ENCODE peak calls at places on chromosomes 13 and 19, in six cellular contexts. W, I, Q, G, F and V are unnamed samples. For H3K4me1, the result is how much of the 10 kb centered on the place peaks cover.

GRCh38 chr19:38711726-38712153 is 32.5 kb downstream of the CAPN12 start:
- DNase-seq in Q (no peak), G (peak), F (no peak), W (no peak), I (peak), V (no peak)

GRCh38 chr19:35736913-35737886 is 5.1 kb downstream of the IGFLR1 start:
- DNase-seq in W (no peak), G (no peak), F (no peak), Q (no peak), I (no peak), V (peak)

GRCh38 chr19:49997709-49998108 is 27.5 kb downstream of the VRK3 start:
- DNase-seq in Q (no peak), W (peak), G (peak), I (peak), F (no peak), V (peak)

GRCh38 chr13:110444226-110444653 is 117.3 kb downstream of the RAB20 start:
- DNase-seq in I (peak), Q (no peak), G (peak), W (no peak), F (no peak), V (no peak)

GRCh38 chr19:4521170-4521887 is 3.0 kb upstream of the PLIN4 start:
- DNase-seq in G (peak), F (no peak), W (no peak), I (no peak), Q (no peak), V (no peak)

GRCh38 chr13:41060723-41061074 is 610 bp upstream of the WBP4 start:
- DNase-seq in G (peak), I (no peak), Q (peak), W (peak), F (peak), V (peak)

GRCh38 chr19:927044-927706 is 1.3 kb downstream of the ARID3A start:
- DNase-seq in Q (no peak), G (peak), F (no peak), I (no peak), W (peak), V (peak)

GRCh38 chr13:50485979-50486935 is 357.2 kb downstream of the DLEU7 start:
- DNase-seq in Q (no peak), W (no peak), G (no peak), F (no peak), I (peak), V (peak)

GRCh38 chr13:85383291-85383690 is 415.9 kb downstream of the SLITRK6 start:
- DNase-seq in F (no peak), G (no peak), W (no peak), Q (no peak), I (no peak), V (no peak)

GRCh38 chr19:47228168-47228936 is 2.6 kb downstream of the BBC3 start:
- DNase-seq in F (no peak), W (peak), Q (no peak), G (peak), I (peak), V (peak)

GRCh38 chr13:79910869-79911540 is 429.9 kb downstream of the SPRY2 start:
- DNase-seq in Q (no peak), I (no peak), W (no peak), G (no peak), F (no peak), V (no peak)

GRCh38 chr13:46656786-46657185 is 103.8 kb downstream of the LRCH1 start:
- DNase-seq in I (no peak), W (no peak), Q (no peak), G (no peak), F (no peak), V (no peak)

GRCh38 chr19:16527971-16528521 is 14.2 kb downstream of the CHERP start:
- DNase-seq in I (no peak), G (peak), F (no peak), Q (no peak), W (peak), V (peak)

GRCh38 chr13:33519561-33520479 is 234.3 kb upstream of the STARD13 start:
- DNase-seq in F (no peak), Q (no peak), G (peak), I (peak), W (no peak), V (no peak)

DNA sequence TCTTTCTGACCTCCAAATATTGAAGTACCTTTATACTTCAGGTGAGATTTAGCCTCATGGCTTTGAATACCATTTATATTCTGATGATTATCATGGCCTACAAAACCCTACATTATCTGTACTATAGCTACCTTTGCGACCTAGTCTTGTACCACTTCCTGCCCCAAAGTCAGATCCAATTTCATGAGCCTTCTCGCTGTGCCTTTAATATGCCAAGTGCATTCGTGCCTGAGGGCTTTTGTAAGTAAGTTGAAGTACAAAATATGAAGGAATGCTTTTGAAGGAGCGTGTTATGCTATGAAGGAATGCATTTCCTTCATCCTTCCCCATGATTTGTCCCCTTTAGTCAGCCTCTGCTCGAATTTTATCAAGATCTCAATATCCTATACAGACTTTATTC is 9.3 kb upstream of the RASL11A start:
- DNase-seq in F (no peak), G (no peak), W (no peak), Q (no peak), I (no peak), V (no peak)
- H3K27ac ChIP-seq in F (no peak), G (no peak), W (no peak), Q (no peak), I (no peak), V (no peak)

GRCh38 chr19:5972355-5972731 is 5.6 kb downstream of the RANBP3 start:
- DNase-seq in F (no peak), I (no peak), G (no peak), Q (no peak), W (no peak), V (no peak)

GRCh38 chr19:5975388-5975728 is 2.6 kb downstream of the RANBP3 start:
- DNase-seq in G (no peak), F (no peak), W (no peak), I (no peak), Q (no peak), V (no peak)

GRCh38 chr19:5973376-5973775 is 4.6 kb downstream of the RANBP3 start:
- DNase-seq in W (no peak), Q (no peak), I (no peak), F (no peak), G (no peak), V (no peak)

GRCh38 chr19:5974721-5975387 is 3.1 kb downstream of the RANBP3 start:
- DNase-seq in I (peak), W (no peak), G (no peak), F (no peak), Q (no peak), V (no peak)

DNA sequence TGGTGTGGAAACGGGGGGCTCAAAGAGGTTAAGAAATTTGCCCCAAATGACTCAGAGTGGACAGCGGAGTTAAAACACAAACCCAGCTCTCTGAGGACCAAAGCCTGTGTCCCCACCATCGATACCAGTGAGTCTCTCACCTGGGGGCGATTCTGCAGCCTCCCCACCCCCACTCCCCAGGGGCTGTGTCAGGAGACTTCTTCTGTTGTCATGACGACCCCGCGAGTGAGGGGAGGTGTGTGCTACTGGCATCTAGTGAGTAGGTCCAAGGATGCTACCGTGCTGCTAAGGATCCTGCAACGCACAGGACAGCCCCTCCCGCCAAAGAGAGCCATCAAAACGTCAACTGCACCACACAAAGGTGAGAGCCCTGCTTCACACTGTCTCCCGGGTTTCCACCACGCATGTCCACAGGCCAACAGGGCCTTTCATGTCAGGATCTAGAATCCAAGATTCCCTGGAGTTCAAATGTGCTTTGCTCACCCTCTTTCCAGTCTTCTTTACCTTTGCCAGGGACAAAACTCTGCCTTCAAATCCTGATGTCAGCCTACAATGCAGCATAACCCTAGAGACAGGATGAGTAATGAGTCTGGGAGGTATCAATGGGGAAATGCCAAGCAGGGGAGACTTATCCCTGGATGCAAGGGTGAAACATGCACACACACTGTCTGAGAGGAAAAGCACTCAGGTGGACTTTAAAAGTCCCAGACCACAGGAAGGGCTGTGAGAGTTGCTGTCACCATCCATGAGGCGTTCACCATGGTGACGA is 3.9 kb downstream of the RANBP3 start:
- DNase-seq in I (no peak), W (no peak), F (no peak), Q (no peak), G (no peak), V (no peak)
- H3K4me1 ChIP-seq in I (under half), W (under half), F (under half), Q (under half), G (under half), V (under half)

GRCh38 chr19:40534148-40534547 is 42.5 kb upstream of the SHKBP1 start:
- DNase-seq in F (no peak), Q (no peak), W (no peak), I (no peak), G (no peak), V (no peak)
- H2BK15ac ChIP-seq in F (no peak), Q (no peak), W (no peak), I (no peak), G (no peak), V (no peak)

DNA sequence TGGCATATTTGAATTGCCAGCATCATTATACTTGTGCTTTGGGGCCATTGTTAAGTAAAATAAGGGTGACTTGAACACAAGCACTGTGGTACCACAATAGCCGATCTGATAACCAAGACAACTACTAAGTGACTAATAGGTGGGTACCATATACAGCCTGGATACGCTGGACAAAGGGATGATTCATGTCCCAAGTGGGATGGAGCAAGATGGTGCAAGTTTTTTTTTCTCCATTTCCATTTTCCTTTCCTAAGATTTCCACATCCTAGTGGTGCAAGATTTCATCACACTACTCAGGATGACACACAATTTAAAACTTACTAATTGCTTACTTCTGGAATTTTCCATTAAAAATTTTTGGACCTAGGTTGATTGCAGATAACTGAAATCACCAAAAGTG is 15.1 kb downstream of the BRCA2 start:
- DNase-seq in G (peak), I (peak), F (no peak), W (no peak), Q (no peak), V (no peak)
- H3K27ac ChIP-seq in G (no peak), I (no peak), F (no peak), W (no peak), Q (no peak), V (no peak)

GRCh38 chr19:11148001-11148400 is 7.6 kb downstream of the SPC24 start:
- DNase-seq in W (no peak), F (no peak), G (no peak), Q (no peak), I (no peak), V (no peak)

GRCh38 chr19:11154683-11155047 is 917 bp downstream of the SPC24 start:
- DNase-seq in I (no peak), Q (no peak), F (no peak), W (no peak), G (no peak), V (no peak)

GRCh38 chr19:11155373-11156120 is at the start of gene SPC24:
- DNase-seq in G (peak), Q (peak), F (peak), W (peak), I (peak), V (peak)

GRCh38 chr19:11152318-11153062 is 3.1 kb downstream of the SPC24 start:
- DNase-seq in W (no peak), I (peak), F (no peak), G (peak), Q (no peak), V (no peak)

DNA sequence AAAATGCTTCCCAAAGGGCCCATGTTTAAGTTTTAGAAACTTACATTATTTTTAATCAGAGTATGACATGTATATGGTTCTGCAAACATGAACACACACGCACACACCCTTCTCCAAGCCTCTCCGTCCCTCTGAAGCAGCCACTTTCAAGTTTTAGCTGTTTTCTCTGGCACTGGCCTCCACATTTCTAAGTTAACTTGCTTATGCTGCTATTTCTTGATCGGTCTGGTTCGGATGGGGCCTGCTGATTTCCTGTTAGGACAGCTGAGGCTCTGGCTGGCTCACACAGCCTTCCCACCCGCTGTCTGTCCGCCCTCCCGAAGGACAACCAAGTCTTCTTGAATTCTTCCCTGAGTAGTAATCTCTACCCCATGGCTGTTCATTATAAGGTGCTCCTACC is 4.4 kb downstream of the SPC24 start:
- DNase-seq in F (no peak), W (no peak), G (no peak), I (no peak), Q (no peak), V (no peak)
- H3K4me1 ChIP-seq in F (under half), W (under half), G (under half), I (under half), Q (under half), V (under half)

GRCh38 chr19:30172643-30173242 is 199.4 kb upstream of the ZNF536 start:
- DNase-seq in F (no peak), I (no peak), Q (no peak), W (no peak), G (no peak), V (no peak)
- H2BK15ac ChIP-seq in F (peak), I (no peak), Q (no peak), W (no peak), G (no peak), V (no peak)

GRCh38 chr13:77343841-77344240 is 16.9 kb upstream of the MYCBP2 start:
- DNase-seq in I (no peak), Q (no peak), W (no peak), G (no peak), F (no peak), V (no peak)

GRCh38 chr13:77339408-77339807 is 12.5 kb upstream of the MYCBP2 start:
- DNase-seq in Q (no peak), G (no peak), F (no peak), I (no peak), W (no peak), V (no peak)

GRCh38 chr13:77337159-77337558 is 10.3 kb upstream of the MYCBP2 start:
- DNase-seq in Q (no peak), W (no peak), F (no peak), I (no peak), G (no peak), V (no peak)

GRCh38 chr13:77338329-77338728 is 11.4 kb upstream of the MYCBP2 start:
- DNase-seq in Q (no peak), G (no peak), W (no peak), F (no peak), I (no peak), V (no peak)

DNA sequence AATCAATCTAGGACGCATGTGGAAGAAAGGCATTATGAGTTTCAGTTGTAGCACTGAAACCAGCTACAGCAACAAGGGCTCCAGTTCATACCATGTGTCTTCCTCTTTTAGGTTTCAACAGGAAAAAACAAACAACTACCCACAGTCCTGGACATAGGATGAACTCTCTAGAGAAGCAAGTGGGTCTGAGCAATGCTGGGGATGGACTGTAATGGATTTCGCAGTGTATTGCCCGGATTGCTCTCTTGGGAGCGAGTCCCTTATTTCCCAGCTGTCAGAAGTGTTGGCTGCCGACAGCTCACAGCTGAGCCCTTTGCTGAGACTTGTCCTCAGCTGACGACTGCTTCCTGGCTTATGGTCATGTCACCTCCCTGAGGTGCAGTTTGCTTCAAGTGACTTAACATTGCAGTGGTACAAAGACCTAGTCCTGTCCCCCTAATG is 12.1 kb upstream of the MYCBP2 start:
- DNase-seq in W (no peak), Q (no peak), I (no peak), G (no peak), F (no peak), V (no peak)
- H3K27ac ChIP-seq in W (no peak), Q (no peak), I (no peak), G (no peak), F (no peak), V (no peak)

GRCh38 chr13:98997051-98997730 is 19.3 kb upstream of the DOCK9 start:
- DNase-seq in W (no peak), I (no peak), Q (no peak), F (no peak), G (no peak), V (no peak)
- H3K4me1 ChIP-seq in W (under half), I (under half), Q (under half), F (under half), G (under half), V (under half)

GRCh38 chr19:19548915-19549537 is 11.0 kb downstream of the CILP2 start:
- DNase-seq in I (peak), F (no peak), Q (no peak), W (no peak), G (peak), V (no peak)
- H2BK15ac ChIP-seq in I (no peak), F (no peak), Q (no peak), W (no peak), G (no peak), V (no peak)